ENCODE peak calls at places on chromosomes 13 and 19, in six cellular contexts. A, E, J, F, X and K are unnamed samples.

GRCh38 chr19:16062789-16063188 is 13.5 kb upstream of the TPM4 start:
- DNase-seq in A (no peak), E (no peak), J (peak; percentile 66), F (peak; percentile 75), X (peak; percentile 91), K (peak; percentile 59)

GRCh38 chr19:7550987-7551761 is 15.7 kb downstream of the PNPLA6 start:
- DNase-seq in A (peak; percentile 90), E (peak; percentile 30), J (peak; percentile 99), F (peak; percentile 98), X (peak; percentile 93), K (peak; percentile 21)

GRCh38 chr19:12840091-12841079 is 2.1 kb downstream of the MAST1 start:
- DNase-seq in A (peak; percentile 98), E (peak; percentile 63), J (peak; percentile 98), F (peak; percentile 98), X (peak; percentile 100), K (peak; percentile 62)

GRCh38 chr13:23610966-23611486 is 40.8 kb downstream of the TNFRSF19 start:
- DNase-seq in A (no peak), E (peak; percentile 53), J (no peak), F (no peak), X (no peak), K (no peak)

GRCh38 chr13:27789153-27789494 is 3.2 kb upstream of the GSX1 start:
- DNase-seq in A (no peak), E (no peak), J (no peak), F (no peak), X (no peak), K (no peak)

GRCh38 chr13:113881614-113882265 is 17.9 kb upstream of the GAS6 start:
- DNase-seq in A (no peak), E (no peak), J (no peak), F (no peak), X (no peak), K (no peak)

GRCh38 chr19:35272122-35272715 is 3.5 kb downstream of the USF2 start:
- DNase-seq in A (no peak), E (no peak), J (no peak), F (no peak), X (no peak), K (no peak)

GRCh38 chr13:91313581-91313980 is 33.9 kb upstream of the MIR17HG start:
- DNase-seq in A (no peak), E (no peak), J (no peak), F (no peak), X (no peak), K (no peak)

GRCh38 chr13:95607363-95607762 is 37.1 kb downstream of the DZIP1 start:
- DNase-seq in A (no peak), E (peak; percentile 64), J (no peak), F (no peak), X (no peak), K (no peak)

GRCh38 chr13:73168993-73169401 is 110.2 kb downstream of the KLF5 start:
- DNase-seq in A (no peak), E (peak; percentile 53), J (no peak), F (no peak), X (no peak), K (no peak)

GRCh38 chr13:111629933-111630332 is 309.5 kb downstream of the TEX29 start:
- DNase-seq in A (no peak), E (no peak), J (no peak), F (peak; percentile 20), X (no peak), K (no peak)

GRCh38 chr13:40096357-40096911 is 441.0 kb downstream of the COG6 start:
- DNase-seq in A (no peak), E (no peak), J (no peak), F (no peak), X (no peak), K (no peak)

DNA sequence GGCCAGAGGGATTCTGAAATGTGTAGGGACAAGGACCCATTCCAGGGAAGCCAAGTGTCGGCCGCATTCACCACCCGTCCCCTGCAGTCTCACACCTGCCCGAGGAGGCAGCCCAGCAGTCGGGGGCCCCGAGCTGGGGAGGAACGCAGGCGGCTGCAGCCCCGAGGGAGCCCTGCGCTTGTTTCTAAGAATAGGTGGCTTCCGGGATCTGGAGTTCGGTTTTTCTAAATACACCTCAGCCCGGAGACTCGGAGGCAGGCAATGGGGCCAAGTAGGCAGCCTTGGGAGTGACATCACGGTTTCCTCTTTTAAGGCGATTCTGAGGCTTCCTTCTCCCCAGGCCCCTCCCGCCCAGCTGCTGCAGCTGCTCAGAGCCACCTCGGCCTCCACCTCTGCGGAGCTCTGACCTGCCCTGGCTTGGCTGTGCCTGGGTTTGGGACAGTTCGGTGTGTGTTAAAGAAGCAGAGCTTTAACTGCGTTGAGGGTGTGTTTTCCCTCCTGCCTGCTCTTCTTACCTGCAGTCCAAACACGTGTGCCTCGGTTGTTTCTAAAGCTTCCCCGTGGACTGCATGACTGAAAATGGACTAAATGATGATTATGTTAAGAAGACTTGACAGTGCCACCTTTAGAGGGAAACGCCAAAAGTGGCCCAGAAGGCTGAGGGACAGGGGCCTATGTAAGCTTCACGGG is 80.5 kb downstream of the COL4A2 start:
- DNase-seq in A (no peak), E (peak; percentile 84), J (peak; percentile 70), F (peak; percentile 73), X (peak; percentile 58), K (peak; percentile 91)
- H4K8ac ChIP-seq in A (no peak overlapping the region), E (peak overlapping the region; percentile 95), J (no peak overlapping the region), F (no peak overlapping the region), X (no peak overlapping the region), K (peak overlapping the region; percentile 99)

GRCh38 chr13:110448230-110448629 is 113.3 kb downstream of the RAB20 start:
- DNase-seq in A (no peak), E (peak; percentile 86), J (peak; percentile 68), F (no peak), X (no peak), K (peak; percentile 71)

GRCh38 chr13:110449225-110450015 is 112.1 kb downstream of the RAB20 start:
- DNase-seq in A (no peak), E (no peak), J (no peak), F (no peak), X (no peak), K (no peak)

GRCh38 chr13:110450016-110450900 is 111.3 kb downstream of the RAB20 start:
- DNase-seq in A (no peak), E (no peak), J (no peak), F (no peak), X (no peak), K (no peak)

GRCh38 chr13:110448677-110449076 is 112.8 kb downstream of the RAB20 start:
- DNase-seq in A (no peak), E (no peak), J (no peak), F (no peak), X (no peak), K (no peak)

GRCh38 chr13:110450941-110451340 is 110.6 kb downstream of the RAB20 start:
- DNase-seq in A (no peak), E (no peak), J (no peak), F (no peak), X (no peak), K (no peak)
- H2BK15ac ChIP-seq in A (no peak overlapping the region), E (no peak overlapping the region), J (no peak overlapping the region), F (no peak overlapping the region), X (no peak overlapping the region), K (no peak overlapping the region)

GRCh38 chr19:50969413-50969760 is at the start of gene KLK6:
- DNase-seq in A (no peak), E (no peak), J (no peak), F (peak; percentile 41), X (no peak), K (no peak)
- H4K8ac ChIP-seq in A (peak within 1 kb of the TSS; percentile 27), E (no peak within 1 kb of the TSS), J (no peak within 1 kb of the TSS), F (no peak within 1 kb of the TSS), X (peak within 1 kb of the TSS; percentile 59), K (no peak within 1 kb of the TSS)

DNA sequence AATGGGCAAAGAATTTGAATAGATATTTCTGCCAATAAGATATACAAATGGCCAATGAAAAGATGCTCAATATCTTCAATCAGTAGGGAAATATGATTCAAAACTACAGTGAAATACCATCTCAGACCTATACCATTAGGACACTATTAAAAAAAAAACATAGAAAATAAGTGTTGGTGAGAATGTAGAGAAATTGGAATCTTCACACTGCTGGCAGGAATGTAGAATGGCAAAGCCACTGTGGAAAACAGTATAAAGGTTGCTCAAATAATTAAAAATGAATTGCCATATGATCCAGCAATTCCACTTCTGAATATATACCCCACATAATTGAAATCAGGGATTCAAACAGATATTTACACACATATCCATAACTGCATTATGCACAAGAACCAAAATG is 88.1 kb upstream of the STARD13 start:
- DNase-seq in A (no peak), E (no peak), J (no peak), F (no peak), X (no peak), K (no peak)
- H2BK15ac ChIP-seq in A (no peak overlapping the region), E (no peak overlapping the region), J (no peak overlapping the region), F (no peak overlapping the region), X (no peak overlapping the region), K (no peak overlapping the region)